ENCODE peak calls at places on chromosomes 5 and 9, in five cellular contexts. L is mucosa of gallbladder, M is occipital lobe, J is cardiac fibroblast, S is hypothalamus. Z is an unnamed sample.

GRCh38 chr9:37011530-37011929 is 22.5 kb downstream of the PAX5 start:
- DNase-seq in L (no peak), M (no peak), J (no peak), S (no peak), Z (no peak)

GRCh38 chr9:124008307-124008854 is 3.2 kb upstream of the LHX2 start:
- DNase-seq in L (no peak), M (no peak), J (no peak), S (no peak), Z (no peak)

GRCh38 chr5:119285070-119285916 is 70.5 kb upstream of the TNFAIP8 start:
- DNase-seq in L (no peak), M (no peak), J (no peak), S (no peak), Z (no peak)

GRCh38 chr9:100601216-100601615 is 23.3 kb downstream of the CAVIN4 start:
- DNase-seq in L (peak; percentile 34), M (peak; percentile 9), J (peak; percentile 74), S (peak; percentile 40), Z (peak; percentile 32)

GRCh38 chr9:137044502-137045177 is 1.3 kb downstream of the NPDC1 start:
- DNase-seq in L (peak; percentile 61), M (no peak), J (no peak), S (peak; percentile 47), Z (no peak)

GRCh38 chr5:36640949-36641348 is 34.5 kb downstream of the SLC1A3 start:
- DNase-seq in L (no peak), M (no peak), J (peak; percentile 27), S (no peak), Z (no peak)

GRCh38 chr9:127537014-127537413 is 75.1 kb upstream of the STXBP1 start:
- DNase-seq in L (no peak), M (no peak), J (peak; percentile 73), S (no peak), Z (no peak)

GRCh38 chr5:51302358-51302757 is 80.9 kb upstream of the ISL1 start:
- DNase-seq in L (no peak), M (no peak), J (no peak), S (peak; percentile 14), Z (no peak)

GRCh38 chr5:156498226-156498965 is 171.4 kb downstream of the SGCD start:
- DNase-seq in L (no peak), M (no peak), J (no peak), S (no peak), Z (no peak)

GRCh38 chr9:127295005-127295404 is 30.4 kb downstream of the GARNL3 start:
- DNase-seq in L (no peak), M (no peak), J (no peak), S (no peak), Z (no peak)

GRCh38 chr9:71767421-71768321 is 642 bp downstream of the CEMIP2 start:
- DNase-seq in L (peak; percentile 26), M (no peak), J (peak; percentile 48), S (no peak), Z (peak; percentile 38)

GRCh38 chr9:19162956-19163355 is 35.7 kb upstream of the PLIN2 start:
- DNase-seq in L (no peak), M (no peak), J (peak; percentile 74), S (no peak), Z (no peak)

GRCh38 chr5:81391-82021 is 10.5 kb upstream of the PLEKHG4B start:
- DNase-seq in L (no peak), M (no peak), J (no peak), S (no peak), Z (no peak)

GRCh38 chr5:119318256-119318914 is 37.4 kb upstream of the TNFAIP8 start:
- DNase-seq in L (no peak), M (no peak), J (no peak), S (no peak), Z (peak; percentile 55)

GRCh38 chr5:139677404-139678282 is 29.5 kb downstream of the CXXC5 start:
- DNase-seq in L (peak; percentile 73), M (no peak), J (no peak), S (peak; percentile 56), Z (no peak)

GRCh38 chr5:134245101-134245604 is 19.3 kb upstream of the PPP2CA start:
- DNase-seq in L (no peak), M (peak; percentile 46), J (peak; percentile 81), S (peak; percentile 30), Z (no peak)

GRCh38 chr5:43019615-43020293 is 20.4 kb downstream of the ANXA2R start:
- DNase-seq in L (peak; percentile 76), M (no peak), J (peak; percentile 69), S (no peak), Z (peak; percentile 54)

GRCh38 chr5:139147743-139148079 is 50.5 kb downstream of the SIL1 start:
- DNase-seq in L (peak; percentile 54), M (peak; percentile 28), J (peak; percentile 53), S (peak; percentile 32), Z (peak; percentile 80)

GRCh38 chr9:125997510-125997823 is 250.3 kb downstream of the PBX3 start:
- DNase-seq in L (no peak), M (no peak), J (no peak), S (no peak), Z (peak; percentile 78)

GRCh38 chr9:20437466-20437865 is 184.8 kb downstream of the MLLT3 start:
- DNase-seq in L (no peak), M (no peak), J (peak; percentile 80), S (no peak), Z (no peak)

Z was measured in thyroid gland.